ENCODE peak calls at places on chromosomes 12 and 14, in six cellular contexts. B is uterus, O is upper lobe of right lung, N is IMR-90, I is adrenal gland, K is mammary epithelial cell. M is an unnamed sample.

GRCh38 chr14:39023939-39024871 is 78.8 kb downstream of the SEC23A start:
- DNase-seq in O (no peak), I (no peak), B (no peak), K (no peak), N (no peak), M (no peak)

GRCh38 chr12:130435826-130436225 is 98.1 kb downstream of the PIWIL1 start:
- DNase-seq in K (no peak), B (no peak), O (peak; percentile 44), N (no peak), I (no peak), M (no peak)

GRCh38 chr12:19026035-19026434 is 103.5 kb upstream of the PLEKHA5 start:
- DNase-seq in B (no peak), I (no peak), O (no peak), K (no peak), N (no peak), M (no peak)

GRCh38 chr14:55948399-55948798 is 169.8 kb upstream of the PELI2 start:
- DNase-seq in I (no peak), N (no peak), O (no peak), K (no peak), B (no peak), M (no peak)

GRCh38 chr12:76202621-76203020 is 118.1 kb upstream of the NAP1L1 start:
- DNase-seq in N (no peak), B (no peak), I (no peak), O (no peak), K (no peak), M (no peak)

GRCh38 chr12:9718968-9719367 is 13.9 kb downstream of the CLECL1 start:
- DNase-seq in B (no peak), O (no peak), I (no peak), N (no peak), K (no peak), M (no peak)

GRCh38 chr14:71169028-71169427 is 261.8 kb downstream of the PCNX1 start:
- DNase-seq in I (no peak), N (no peak), O (no peak), K (no peak), B (no peak), M (no peak)

GRCh38 chr14:104785708-104786080 is 9.9 kb downstream of the AKT1 start:
- DNase-seq in B (no peak), N (no peak), K (no peak), I (no peak), O (no peak), M (no peak)

GRCh38 chr14:102909911-102910310 is 12.6 kb upstream of the AMN start:
- DNase-seq in O (no peak), B (no peak), I (no peak), K (no peak), N (no peak), M (no peak)

GRCh38 chr14:99508896-99509629 is 27.9 kb downstream of the CCNK start:
- DNase-seq in N (no peak), B (no peak), I (no peak), K (peak; percentile 17), O (no peak), M (no peak)

GRCh38 chr12:44847888-44848770 is 28.0 kb downstream of the NELL2 start:
- DNase-seq in O (no peak), K (no peak), N (no peak), I (no peak), B (no peak), M (no peak)

GRCh38 chr12:76470028-76470939 is 89.3 kb downstream of the OSBPL8 start:
- DNase-seq in I (peak; percentile 12), N (peak; percentile 93), O (no peak), K (peak; percentile 79), B (no peak), M (no peak)

GRCh38 chr12:118126119-118126757 is 9.7 kb upstream of the PEBP1 start:
- DNase-seq in I (peak; percentile 93), B (no peak), N (no peak), O (peak; percentile 82), K (no peak), M (no peak)

GRCh38 chr12:87848248-87848868 is 180.8 kb downstream of the C12orf50 start:
- DNase-seq in K (peak; percentile 48), N (peak; percentile 82), O (no peak), I (peak; percentile 21), B (no peak), M (no peak)

GRCh38 chr12:131119936-131120335 is 166.2 kb downstream of the ADGRD1 start:
- DNase-seq in N (no peak), B (no peak), O (no peak), I (no peak), K (no peak), M (no peak)

GRCh38 chr12:120757949-120758348 is 32.3 kb downstream of the ACADS start:
- DNase-seq in K (no peak), B (no peak), O (no peak), N (no peak), I (no peak), M (peak; percentile 17)

GRCh38 chr14:76456200-76456599 is 80.3 kb downstream of the ESRRB start:
- DNase-seq in K (peak; percentile 24), B (no peak), I (peak; percentile 46), O (no peak), N (peak; percentile 8), M (no peak)

GRCh38 chr14:97976861-97977260 is 1179.7 kb downstream of the VRK1 start:
- DNase-seq in N (no peak), I (no peak), K (no peak), O (no peak), B (no peak), M (no peak)

GRCh38 chr14:86035882-86036281 is 505.9 kb downstream of the FLRT2 start:
- DNase-seq in N (no peak), O (no peak), I (peak; percentile 1), B (no peak), K (peak; percentile 17), M (no peak)

GRCh38 chr14:59309291-59309900 is 120.9 kb downstream of the DAAM1 start:
- DNase-seq in N (no peak), I (no peak), O (no peak), B (no peak), K (no peak), M (no peak)

GRCh38 chr12:73769337-73769736 is 768.3 kb upstream of the ATXN7L3B start:
- DNase-seq in K (no peak), N (no peak), I (no peak), B (no peak), O (no peak), M (no peak)

GRCh38 chr14:49982522-49982951 is 89.7 kb downstream of the ARF6 start:
- DNase-seq in N (peak; percentile 96), K (no peak), I (no peak), O (no peak), B (no peak), M (no peak)

GRCh38 chr14:21093018-21093417 is 5.4 kb downstream of the ZNF219 start:
- DNase-seq in B (no peak), N (no peak), K (no peak), I (no peak), O (no peak), M (no peak)

GRCh38 chr14:21092147-21093011 is 6.1 kb downstream of the ZNF219 start:
- DNase-seq in I (peak; percentile 90), O (peak; percentile 93), K (peak; percentile 56), B (peak; percentile 87), N (peak; percentile 67), M (no peak)

GRCh38 chr14:21095430-21096205 is 2.8 kb downstream of the ZNF219 start:
- DNase-seq in O (no peak), K (peak; percentile 30), N (peak; percentile 51), B (no peak), I (no peak), M (no peak)

GRCh38 chr14:21091784-21092146 is 6.7 kb downstream of the ZNF219 start:
- DNase-seq in K (no peak), N (no peak), B (no peak), I (no peak), O (no peak), M (no peak)

DNA sequence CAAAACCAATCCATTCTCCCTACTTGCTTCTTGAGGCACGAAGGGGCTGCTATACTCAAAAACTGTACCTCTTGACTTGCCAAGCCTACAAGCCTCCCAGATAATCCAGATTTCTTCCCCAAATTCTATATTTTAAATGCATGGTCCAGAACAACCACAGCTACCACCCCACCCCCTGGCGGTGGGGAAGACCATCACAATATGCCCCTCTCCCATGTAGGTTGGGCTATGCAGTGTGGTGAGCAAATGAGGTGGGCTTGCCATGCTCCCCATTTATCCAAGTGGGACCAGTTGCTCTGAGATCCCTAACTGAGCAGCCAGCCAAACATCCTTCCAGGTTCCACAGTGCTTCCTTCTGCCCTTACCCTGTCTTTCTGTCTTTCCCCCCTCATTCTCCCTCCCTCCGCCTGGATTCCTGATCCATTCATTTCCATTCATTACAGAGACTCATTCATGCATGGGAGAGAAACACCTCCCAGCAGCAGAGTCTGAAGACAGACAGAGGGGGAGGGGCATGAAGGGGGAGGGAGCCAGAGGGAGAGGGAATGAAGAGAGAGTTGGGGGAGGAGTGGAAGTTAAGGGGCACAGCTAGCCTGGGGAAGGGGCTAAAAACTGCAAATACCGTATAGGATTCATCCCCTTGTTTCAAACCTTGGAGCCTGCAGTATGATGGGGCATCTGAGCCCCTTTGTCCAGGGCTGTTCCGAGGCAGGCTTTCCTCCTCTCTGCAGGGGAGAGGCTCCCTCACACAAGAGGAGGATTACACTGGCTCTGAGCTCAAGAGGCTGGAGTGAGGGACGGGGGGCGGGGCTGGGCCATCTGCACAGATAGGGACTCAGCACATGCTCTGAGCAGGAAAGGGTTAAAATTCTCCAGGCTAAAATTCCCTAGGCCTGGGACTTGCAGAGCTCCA is 4.4 kb downstream of the ZNF219 start:
- DNase-seq in B (no peak), N (no peak), I (no peak), O (no peak), K (no peak), M (no peak)
- TF ChIP-seq CTCF in B (no peak), N (peak; percentile 31), I (no peak), O (no peak), K (peak; percentile 13), M (no peak)

GRCh38 chr14:72666610-72667009 is 227.3 kb downstream of the DPF3 start:
- DNase-seq in K (peak; percentile 90), B (no peak), N (peak; percentile 89), O (no peak), I (no peak), M (no peak)

GRCh38 chr14:72663076-72663487 is 230.8 kb downstream of the DPF3 start:
- DNase-seq in N (peak; percentile 41), O (no peak), I (no peak), K (no peak), B (no peak), M (no peak)

GRCh38 chr14:72665259-72665658 is 228.6 kb downstream of the DPF3 start:
- DNase-seq in N (peak; percentile 100), B (no peak), K (peak; percentile 99), O (no peak), I (peak; percentile 10), M (no peak)

GRCh38 chr14:72663956-72664650 is 229.8 kb downstream of the DPF3 start:
- DNase-seq in B (no peak), I (no peak), K (no peak), N (no peak), O (no peak), M (no peak)

GRCh38 chr14:72664651-72665050 is 229.2 kb downstream of the DPF3 start:
- DNase-seq in N (no peak), K (no peak), B (no peak), O (no peak), I (no peak), M (no peak)
- H3K4me3 ChIP-seq in N (no peak overlapping the region), K (no peak overlapping the region), B (no peak overlapping the region), O (no peak overlapping the region), I (no peak overlapping the region), M (no peak overlapping the region)

GRCh38 chr12:54870617-54871016 is 16.3 kb downstream of the MUCL1 start:
- DNase-seq in I (no peak), K (no peak), N (no peak), O (no peak), B (no peak), M (no peak)
- H3K27ac ChIP-seq in I (no peak overlapping the region), K (no peak overlapping the region), N (no peak overlapping the region), O (no peak overlapping the region), B (no peak overlapping the region), M (no peak overlapping the region)

GRCh38 chr12:31117203-31118011 is 43.7 kb downstream of the DDX11 start:
- DNase-seq in N (peak; percentile 1), K (peak; percentile 39), O (no peak), B (peak; percentile 53), I (peak; percentile 49), M (no peak)
- TF ChIP-seq CTCF in N (peak; percentile 26), K (peak; percentile 46), O (peak; percentile 52), B (no peak), I (no peak), M (no peak)

M was measured in coronary artery.